ENCODE peak calls at places on chromosomes 1 and 21, in six cellular contexts. V is suprapubic skin, I is heart left ventricle, C is A549, B is GM12892, W is ovary. G is an unnamed sample.

GRCh38 chr21:38089763-38090046 is 167.1 kb upstream of the KCNJ15 start:
- DNase-seq in V (no peak), I (no peak), C (no peak), B (no peak), W (no peak), G (no peak)

GRCh38 chr1:51514733-51515132 is 4.3 kb downstream of the EPS15 start:
- DNase-seq in V (no peak), I (no peak), C (no peak), B (no peak), W (no peak), G (no peak)

GRCh38 chr1:180040034-180040433 is 85.4 kb downstream of the CEP350 start:
- DNase-seq in V (no peak), I (no peak), C (no peak), B (no peak), W (no peak), G (peak)

GRCh38 chr1:23215751-23216449 is 1.4 kb downstream of the HTR1D start:
- DNase-seq in V (no peak), I (no peak), C (no peak), B (no peak), W (no peak), G (no peak)

GRCh38 chr1:36279110-36279788 is 26.9 kb upstream of the SH3D21 start:
- DNase-seq in V (no peak), I (no peak), C (no peak), B (no peak), W (no peak), G (no peak)

GRCh38 chr1:59900640-59901039 is 25.9 kb downstream of the CYP2J2 start:
- DNase-seq in V (no peak), I (no peak), C (no peak), B (no peak), W (no peak), G (no peak)

GRCh38 chr1:183544598-183545297 is 45.5 kb downstream of the NCF2 start:
- DNase-seq in V (no peak), I (no peak), C (no peak), B (no peak), W (no peak), G (no peak)

GRCh38 chr1:221711642-221712041 is 30.2 kb downstream of the DUSP10 start:
- DNase-seq in V (no peak), I (no peak), C (no peak), B (no peak), W (no peak), G (no peak)

GRCh38 chr1:119655160-119655559 is 7.1 kb upstream of the ZNF697 start:
- DNase-seq in V (no peak), I (no peak), C (no peak), B (no peak), W (no peak), G (no peak)

GRCh38 chr1:212853658-212854057 is 4.4 kb upstream of the FLVCR1 start:
- DNase-seq in V (no peak), I (no peak), C (peak), B (no peak), W (no peak), G (no peak)

GRCh38 chr1:184757406-184757805 is 2.7 kb upstream of the EDEM3 start:
- DNase-seq in V (no peak), I (no peak), C (no peak), B (no peak), W (no peak), G (no peak)

GRCh38 chr1:3664700-3665375 is 12.5 kb downstream of the TP73 start:
- DNase-seq in V (no peak), I (no peak), C (no peak), B (no peak), W (no peak), G (no peak)

GRCh38 chr1:182575540-182576149 is 13.4 kb downstream of the RNASEL start:
- DNase-seq in V (no peak), I (no peak), C (no peak), B (no peak), W (no peak), G (peak)

GRCh38 chr1:160411231-160411630 is 10.9 kb downstream of the VANGL2 start:
- DNase-seq in V (no peak), I (no peak), C (no peak), B (no peak), W (no peak), G (no peak)

GRCh38 chr1:115246526-115246925 is 91.5 kb downstream of the NGF start:
- DNase-seq in V (no peak), I (no peak), C (no peak), B (no peak), W (no peak), G (no peak)

GRCh38 chr1:47387921-47388509 is 28.1 kb upstream of the FOXE3 start:
- DNase-seq in V (no peak), I (no peak), C (no peak), B (no peak), W (no peak), G (no peak)

GRCh38 chr1:155017021-155017945 is 14.7 kb downstream of the ZBTB7B start:
- DNase-seq in V (peak), I (peak), C (peak), B (peak), W (peak), G (peak)

DNA sequence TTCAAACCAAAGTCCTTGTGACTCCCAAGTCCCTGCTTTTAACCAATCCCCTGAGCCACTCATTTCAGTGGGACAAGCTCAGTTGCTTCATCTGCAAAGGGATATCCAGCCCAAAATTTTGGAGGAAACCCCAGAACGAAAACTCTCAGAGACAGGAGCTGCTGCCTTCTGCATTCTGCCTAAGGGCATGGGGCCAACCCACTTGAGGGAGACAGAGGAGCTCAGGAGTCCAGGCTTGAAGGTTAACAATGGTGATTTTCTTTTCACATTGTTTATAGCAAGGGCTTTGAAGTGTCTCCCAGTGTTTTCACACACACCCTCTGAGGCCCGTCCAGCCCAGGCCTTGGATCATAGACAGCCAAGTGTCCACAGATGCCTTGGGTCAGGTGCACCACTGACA is 148.0 kb upstream of the CTTNBP2NL start:
- DNase-seq in V (no peak), I (peak), C (no peak), B (no peak), W (no peak), G (no peak)
- TF ChIP-seq POLR2A in V (no peak), I (no peak), C (no peak), B (no peak), W (no peak), G (no peak)

DNA sequence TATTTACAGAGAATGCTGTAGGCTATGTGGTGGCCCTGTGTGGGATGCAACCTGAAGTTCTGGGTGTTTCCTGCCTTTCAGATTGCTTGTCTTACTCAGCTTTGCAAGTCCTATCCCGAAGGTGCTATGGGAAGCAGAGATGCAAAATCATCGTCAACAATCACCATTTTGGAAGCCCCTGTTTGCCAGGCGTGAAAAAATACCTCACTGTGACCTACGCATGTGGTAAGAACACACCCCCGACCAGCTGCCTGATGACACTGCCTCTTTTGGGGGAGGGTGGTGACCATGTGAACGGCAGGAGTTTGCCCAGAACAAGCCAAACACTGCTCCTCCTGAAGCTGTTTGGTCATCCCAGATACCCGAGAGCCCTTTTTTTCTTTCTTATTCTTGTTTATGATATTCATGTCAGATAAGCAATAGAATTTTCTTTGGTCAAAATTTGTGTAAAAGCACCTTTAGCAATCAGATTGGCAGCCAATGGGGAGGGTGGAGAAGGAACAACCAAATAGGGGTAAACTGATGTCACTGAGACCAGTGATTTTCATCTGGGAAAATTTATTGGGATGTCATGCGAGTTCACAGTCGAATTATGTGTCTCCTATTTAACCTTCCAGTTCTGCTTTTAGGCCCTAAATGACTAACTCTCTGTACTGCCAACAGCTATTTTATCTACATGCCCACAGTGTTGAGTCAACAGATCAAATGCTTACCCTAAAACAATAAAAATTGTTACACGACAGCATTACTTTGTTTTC is 82.6 kb downstream of the EVA1C start:
- DNase-seq in V (peak), I (no peak), C (no peak), B (no peak), W (peak), G (peak)
- TF ChIP-seq POLR2A in V (no peak), I (no peak), C (no peak), B (no peak), W (no peak), G (no peak)

GRCh38 chr1:198212675-198213074 is 55.9 kb downstream of the NEK7 start:
- DNase-seq in V (no peak), I (peak), C (no peak), B (no peak), W (no peak), G (peak)
- TF ChIP-seq POLR2A in V (no peak), I (no peak), C (no peak), B (no peak), W (no peak), G (no peak)

DNA sequence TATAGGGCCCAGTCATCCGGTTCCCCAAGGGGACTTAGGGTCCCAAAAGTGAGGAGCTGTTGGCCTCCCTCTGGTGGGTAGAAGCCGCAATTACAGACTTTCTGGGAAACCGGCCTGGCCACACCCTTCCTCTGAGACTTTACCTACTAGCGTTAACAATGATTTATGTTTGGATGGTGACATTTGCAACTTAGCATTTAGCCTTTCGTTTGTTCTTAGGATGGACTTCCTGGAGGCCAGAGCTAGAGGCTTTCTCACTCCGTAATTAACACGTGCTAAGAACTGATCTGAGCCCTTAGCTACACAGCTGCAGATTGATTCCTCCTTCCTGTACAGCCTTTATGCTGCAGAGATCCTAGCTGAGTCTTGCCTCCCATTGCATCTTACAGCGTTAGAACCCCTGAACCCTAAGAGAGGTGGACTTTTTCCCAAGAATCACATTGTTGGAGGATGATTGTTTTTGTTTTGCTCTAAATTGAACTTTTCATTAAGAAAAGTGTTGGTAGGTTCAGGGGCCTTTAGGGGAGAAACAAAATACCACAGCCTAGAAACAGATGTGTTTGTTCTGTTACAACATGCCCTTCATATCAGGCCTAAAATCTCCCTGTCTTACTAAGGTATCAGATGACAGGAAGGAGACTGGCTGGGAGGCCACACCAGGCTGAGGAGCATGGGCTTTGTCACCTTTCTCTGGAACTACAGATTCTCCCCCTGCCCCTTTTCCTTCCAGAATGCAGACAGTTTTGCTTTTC is 2.0 kb downstream of the S100A11 start:
- DNase-seq in V (no peak), I (peak), C (peak), B (peak), W (no peak), G (peak)
- TF ChIP-seq POLR2A in V (no peak), I (no peak), C (no peak), B (no peak), W (no peak), G (no peak)

GRCh38 chr1:44673675-44674112 is 587 bp downstream of the TMEM53 start:
- DNase-seq in V (no peak), I (no peak), C (no peak), B (no peak), W (no peak), G (no peak)

GRCh38 chr1:44675186-44675585 is 672 bp downstream of the ARMH1 start:
- DNase-seq in V (no peak), I (no peak), C (no peak), B (no peak), W (no peak), G (no peak)

GRCh38 chr1:44672254-44672955 is 1.9 kb downstream of the TMEM53 start:
- DNase-seq in V (no peak), I (no peak), C (no peak), B (no peak), W (no peak), G (peak)

GRCh38 chr1:44672956-44673674 is 1.2 kb downstream of the TMEM53 start:
- DNase-seq in V (no peak), I (no peak), C (no peak), B (no peak), W (no peak), G (no peak)

GRCh38 chr1:44674113-44675000 is at the start of the genes ARMH1 and TMEM53:
- DNase-seq in V (peak), I (peak), C (peak), B (peak), W (peak), G (peak)
- TF ChIP-seq POLR2A in V (no peak), I (peak), C (peak), B (peak), W (peak), G (no peak)

DNA sequence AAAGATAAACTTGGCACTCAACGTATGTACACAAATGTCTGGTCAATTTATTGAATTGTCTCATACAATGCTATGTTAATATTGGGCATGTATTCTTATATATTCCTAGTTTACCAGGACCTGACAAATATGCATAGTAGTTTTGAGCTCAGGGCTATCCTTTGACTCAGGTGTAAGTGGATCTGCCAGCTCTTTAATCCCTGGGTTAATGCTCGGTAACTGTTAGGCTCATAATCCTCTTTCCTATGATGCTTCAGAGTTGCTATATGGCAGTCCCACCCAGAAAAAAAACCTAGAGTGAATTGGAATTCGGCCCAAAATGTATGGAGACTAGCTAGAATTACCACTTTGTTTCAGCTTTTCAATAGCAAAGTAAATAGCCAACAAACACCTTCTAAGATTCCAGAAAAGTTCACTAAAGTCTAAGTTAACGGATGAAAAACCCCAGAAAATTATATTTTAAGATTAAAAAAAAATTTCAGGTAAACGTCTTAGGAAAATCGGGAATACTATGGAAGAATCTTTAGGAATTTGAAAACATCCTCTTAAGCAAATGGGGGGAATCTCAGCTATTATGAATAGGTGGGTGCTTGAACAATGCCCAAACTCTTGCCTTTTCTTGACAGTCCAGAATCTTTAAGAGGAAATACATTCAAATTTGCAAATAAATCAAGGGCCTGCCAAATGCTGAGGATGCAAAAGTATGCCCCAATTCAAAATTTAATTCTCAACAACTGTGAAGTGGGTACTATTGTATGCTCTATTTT is 10.9 kb downstream of the H3-3A start:
- DNase-seq in V (no peak), I (no peak), C (no peak), B (no peak), W (no peak), G (no peak)
- TF ChIP-seq POLR2A in V (no peak), I (no peak), C (no peak), B (peak), W (no peak), G (no peak)

DNA sequence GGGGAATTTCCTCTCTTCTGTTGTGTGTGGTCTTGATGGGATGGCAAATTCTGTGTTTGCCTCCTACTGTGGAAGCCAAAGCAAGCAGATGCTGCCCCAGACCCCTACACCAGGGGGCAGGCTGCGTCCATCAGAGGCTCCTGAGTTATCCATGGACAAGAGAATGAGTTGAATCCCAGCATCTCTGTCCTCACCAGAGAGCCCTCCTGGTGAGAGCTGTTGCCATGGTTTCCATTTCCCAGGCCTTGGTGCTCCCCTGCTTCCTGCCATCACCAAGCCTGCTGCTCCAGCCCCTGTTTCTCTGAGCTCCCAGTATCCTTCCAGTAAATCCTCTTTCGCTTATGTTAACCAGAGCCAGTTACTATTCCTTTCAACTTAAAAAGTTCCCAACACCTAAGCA is 20.4 kb upstream of the GNG12 start:
- DNase-seq in V (no peak), I (peak), C (peak), B (no peak), W (peak), G (peak)
- TF ChIP-seq POLR2A in V (no peak), I (no peak), C (no peak), B (no peak), W (no peak), G (no peak)